ENCODE peak calls at places on chromosomes 12 and 14, in seven cellular contexts. One of them, this sample, is unnamed.

GRCh38 chr12:120228291-120229070 is 27.6 kb upstream of the RPLP0 start:
- DNase-seq in Caco-2: peak; percentile 97
- DNase-seq in CD4-positive, alpha-beta memory T cell: peak; percentile 87
- DNase-seq in left ventricle myocardium inferior: peak; percentile 87
- DNase-seq in mucosa of descending colon: peak; percentile 96
- DNase-seq in H1: peak; percentile 93
- DNase-seq in esophagus muscularis mucosa: no peak
- DNase-seq in this sample: peak; percentile 93

GRCh38 chr12:68240975-68241374 is 12.4 kb downstream of the IL22 start:
- DNase-seq in mucosa of descending colon: peak; percentile 37
- DNase-seq in left ventricle myocardium inferior: no peak
- DNase-seq in H1: no peak
- DNase-seq in esophagus muscularis mucosa: no peak
- DNase-seq in Caco-2: no peak
- DNase-seq in CD4-positive, alpha-beta memory T cell: peak; percentile 45
- DNase-seq in this sample: peak; percentile 62

GRCh38 chr12:26011099-26011498 is 52.6 kb downstream of the RASSF8 start:
- DNase-seq in left ventricle myocardium inferior: no peak
- DNase-seq in esophagus muscularis mucosa: no peak
- DNase-seq in H1: no peak
- DNase-seq in mucosa of descending colon: no peak
- DNase-seq in CD4-positive, alpha-beta memory T cell: no peak
- DNase-seq in Caco-2: no peak
- DNase-seq in this sample: no peak

GRCh38 chr12:42130670-42131402 is 13.8 kb downstream of the GXYLT1 start:
- DNase-seq in H1: no peak
- DNase-seq in mucosa of descending colon: no peak
- DNase-seq in CD4-positive, alpha-beta memory T cell: no peak
- DNase-seq in esophagus muscularis mucosa: no peak
- DNase-seq in left ventricle myocardium inferior: no peak
- DNase-seq in Caco-2: no peak
- DNase-seq in this sample: no peak

GRCh38 chr12:91863702-91864101 is 281.9 kb downstream of the BTG1 start:
- DNase-seq in CD4-positive, alpha-beta memory T cell: no peak
- DNase-seq in H1: no peak
- DNase-seq in Caco-2: no peak
- DNase-seq in esophagus muscularis mucosa: no peak
- DNase-seq in left ventricle myocardium inferior: no peak
- DNase-seq in mucosa of descending colon: no peak
- DNase-seq in this sample: no peak

GRCh38 chr12:26701604-26702215 is 131.3 kb downstream of the ITPR2 start:
- DNase-seq in mucosa of descending colon: no peak
- DNase-seq in Caco-2: peak; percentile 30
- DNase-seq in esophagus muscularis mucosa: no peak
- DNase-seq in CD4-positive, alpha-beta memory T cell: peak; percentile 23
- DNase-seq in left ventricle myocardium inferior: no peak
- DNase-seq in H1: no peak
- DNase-seq in this sample: no peak

GRCh38 chr12:65200007-65200665 is 30.8 kb downstream of the LEMD3 start:
- DNase-seq in mucosa of descending colon: no peak
- DNase-seq in left ventricle myocardium inferior: no peak
- DNase-seq in CD4-positive, alpha-beta memory T cell: no peak
- DNase-seq in Caco-2: no peak
- DNase-seq in esophagus muscularis mucosa: no peak
- DNase-seq in H1: no peak
- DNase-seq in this sample: no peak

GRCh38 chr14:90513151-90514014 is 116.6 kb downstream of the CALM1 start:
- DNase-seq in H1: no peak
- DNase-seq in mucosa of descending colon: peak; percentile 93
- DNase-seq in left ventricle myocardium inferior: peak; percentile 85
- DNase-seq in CD4-positive, alpha-beta memory T cell: no peak
- DNase-seq in Caco-2: peak; percentile 89
- DNase-seq in esophagus muscularis mucosa: no peak
- DNase-seq in this sample: peak; percentile 90

GRCh38 chr12:12511895-12512674 is 50.6 kb downstream of the DUSP16 start:
- DNase-seq in CD4-positive, alpha-beta memory T cell: no peak
- DNase-seq in esophagus muscularis mucosa: no peak
- DNase-seq in Caco-2: no peak
- DNase-seq in left ventricle myocardium inferior: no peak
- DNase-seq in mucosa of descending colon: no peak
- DNase-seq in H1: no peak
- DNase-seq in this sample: no peak

GRCh38 chr14:98633380-98633779 is 638.6 kb downstream of the BCL11B start:
- DNase-seq in left ventricle myocardium inferior: no peak
- DNase-seq in CD4-positive, alpha-beta memory T cell: no peak
- DNase-seq in H1: no peak
- DNase-seq in esophagus muscularis mucosa: no peak
- DNase-seq in mucosa of descending colon: no peak
- DNase-seq in Caco-2: no peak
- DNase-seq in this sample: no peak

GRCh38 chr12:68348419-68348818 is 16.3 kb upstream of the MDM1 start:
- DNase-seq in mucosa of descending colon: no peak
- DNase-seq in Caco-2: no peak
- DNase-seq in CD4-positive, alpha-beta memory T cell: no peak
- DNase-seq in left ventricle myocardium inferior: no peak
- DNase-seq in H1: no peak
- DNase-seq in esophagus muscularis mucosa: no peak
- DNase-seq in this sample: no peak

GRCh38 chr12:11697670-11698387 is 48.4 kb downstream of the ETV6 start:
- DNase-seq in mucosa of descending colon: no peak
- DNase-seq in esophagus muscularis mucosa: no peak
- DNase-seq in Caco-2: no peak
- DNase-seq in left ventricle myocardium inferior: no peak
- DNase-seq in CD4-positive, alpha-beta memory T cell: no peak
- DNase-seq in H1: no peak
- DNase-seq in this sample: no peak

GRCh38 chr12:57756406-57757341 is 1.8 kb downstream of the MARCHF9 start:
- DNase-seq in esophagus muscularis mucosa: no peak
- DNase-seq in CD4-positive, alpha-beta memory T cell: peak; percentile 70
- DNase-seq in Caco-2: peak; percentile 52
- DNase-seq in left ventricle myocardium inferior: peak; percentile 37
- DNase-seq in H1: peak; percentile 88
- DNase-seq in mucosa of descending colon: peak; percentile 73
- DNase-seq in this sample: peak; percentile 82

GRCh38 chr14:72498646-72499045 is 395.3 kb downstream of the DPF3 start:
- DNase-seq in esophagus muscularis mucosa: no peak
- DNase-seq in left ventricle myocardium inferior: no peak
- DNase-seq in Caco-2: no peak
- DNase-seq in CD4-positive, alpha-beta memory T cell: no peak
- DNase-seq in H1: no peak
- DNase-seq in mucosa of descending colon: no peak
- DNase-seq in this sample: no peak

GRCh38 chr14:85824526-85824925 is 294.6 kb downstream of the FLRT2 start:
- DNase-seq in mucosa of descending colon: no peak
- DNase-seq in Caco-2: no peak
- DNase-seq in left ventricle myocardium inferior: no peak
- DNase-seq in esophagus muscularis mucosa: no peak
- DNase-seq in H1: no peak
- DNase-seq in CD4-positive, alpha-beta memory T cell: no peak
- DNase-seq in this sample: no peak

GRCh38 chr12:102950107-102950949 is 7.1 kb upstream of the ASCL1 start:
- DNase-seq in left ventricle myocardium inferior: no peak
- DNase-seq in CD4-positive, alpha-beta memory T cell: no peak
- DNase-seq in H1: peak; percentile 69
- DNase-seq in esophagus muscularis mucosa: peak; percentile 88
- DNase-seq in mucosa of descending colon: peak; percentile 31
- DNase-seq in Caco-2: peak; percentile 17
- DNase-seq in this sample: no peak

GRCh38 chr12:31118831-31119530 is 45.3 kb downstream of the DDX11 start:
- DNase-seq in H1: peak; percentile 72
- DNase-seq in CD4-positive, alpha-beta memory T cell: peak; percentile 27
- DNase-seq in Caco-2: peak; percentile 50
- DNase-seq in esophagus muscularis mucosa: no peak
- DNase-seq in left ventricle myocardium inferior: no peak
- DNase-seq in mucosa of descending colon: peak; percentile 49
- DNase-seq in this sample: no peak

GRCh38 chr12:114409796-114410520 is 4.0 kb upstream of the TBX5 start:
- DNase-seq in H1: no peak
- DNase-seq in left ventricle myocardium inferior: no peak
- DNase-seq in CD4-positive, alpha-beta memory T cell: no peak
- DNase-seq in Caco-2: no peak
- DNase-seq in mucosa of descending colon: no peak
- DNase-seq in esophagus muscularis mucosa: no peak
- DNase-seq in this sample: no peak

GRCh38 chr12:48934312-48934706 is 9.0 kb upstream of the FKBP11 start:
- DNase-seq in H1: no peak
- DNase-seq in esophagus muscularis mucosa: no peak
- DNase-seq in CD4-positive, alpha-beta memory T cell: no peak
- DNase-seq in left ventricle myocardium inferior: no peak
- DNase-seq in Caco-2: peak; percentile 31
- DNase-seq in mucosa of descending colon: no peak
- DNase-seq in this sample: no peak

GRCh38 chr14:26598081-26598671 is 343 bp upstream of the NOVA1 start:
- DNase-seq in H1: peak; percentile 96
- DNase-seq in CD4-positive, alpha-beta memory T cell: no peak
- DNase-seq in esophagus muscularis mucosa: peak; percentile 95
- DNase-seq in mucosa of descending colon: peak; percentile 73
- DNase-seq in Caco-2: peak; percentile 65
- DNase-seq in left ventricle myocardium inferior: peak; percentile 78
- DNase-seq in this sample: peak; percentile 75

GRCh38 chr14:95664546-95664945 is 21.7 kb upstream of the TCL1B start:
- DNase-seq in left ventricle myocardium inferior: no peak
- DNase-seq in mucosa of descending colon: no peak
- DNase-seq in H1: no peak
- DNase-seq in CD4-positive, alpha-beta memory T cell: no peak
- DNase-seq in Caco-2: no peak
- DNase-seq in esophagus muscularis mucosa: no peak
- DNase-seq in this sample: no peak

GRCh38 chr14:71583246-71583645 is 349.0 kb upstream of the RGS6 start:
- DNase-seq in Caco-2: no peak
- DNase-seq in H1: no peak
- DNase-seq in mucosa of descending colon: no peak
- DNase-seq in CD4-positive, alpha-beta memory T cell: no peak
- DNase-seq in left ventricle myocardium inferior: no peak
- DNase-seq in esophagus muscularis mucosa: no peak
- DNase-seq in this sample: no peak

GRCh38 chr12:26113853-26114719 is 10.8 kb downstream of the BHLHE41 start:
- DNase-seq in Caco-2: peak; percentile 98
- DNase-seq in left ventricle myocardium inferior: peak; percentile 95
- DNase-seq in H1: peak; percentile 89
- DNase-seq in mucosa of descending colon: peak; percentile 98
- DNase-seq in CD4-positive, alpha-beta memory T cell: peak; percentile 54
- DNase-seq in esophagus muscularis mucosa: peak; percentile 98
- DNase-seq in this sample: peak; percentile 97

GRCh38 chr14:79057333-79057732 is 887.2 kb downstream of the NRXN3 start:
- DNase-seq in Caco-2: no peak
- DNase-seq in CD4-positive, alpha-beta memory T cell: no peak
- DNase-seq in esophagus muscularis mucosa: no peak
- DNase-seq in mucosa of descending colon: no peak
- DNase-seq in H1: no peak
- DNase-seq in left ventricle myocardium inferior: no peak
- DNase-seq in this sample: no peak

GRCh38 chr14:79051009-79051710 is 881.0 kb downstream of the NRXN3 start:
- DNase-seq in H1: no peak
- DNase-seq in left ventricle myocardium inferior: no peak
- DNase-seq in mucosa of descending colon: no peak
- DNase-seq in Caco-2: no peak
- DNase-seq in CD4-positive, alpha-beta memory T cell: no peak
- DNase-seq in esophagus muscularis mucosa: no peak
- DNase-seq in this sample: no peak

GRCh38 chr14:79056879-79057278 is 886.7 kb downstream of the NRXN3 start:
- DNase-seq in esophagus muscularis mucosa: no peak
- DNase-seq in mucosa of descending colon: no peak
- DNase-seq in H1: no peak
- DNase-seq in Caco-2: no peak
- DNase-seq in left ventricle myocardium inferior: no peak
- DNase-seq in CD4-positive, alpha-beta memory T cell: no peak
- DNase-seq in this sample: no peak

GRCh38 chr14:79051711-79052094 is 881.5 kb downstream of the NRXN3 start:
- DNase-seq in left ventricle myocardium inferior: no peak
- DNase-seq in CD4-positive, alpha-beta memory T cell: no peak
- DNase-seq in mucosa of descending colon: no peak
- DNase-seq in esophagus muscularis mucosa: no peak
- DNase-seq in H1: no peak
- DNase-seq in Caco-2: no peak
- DNase-seq in this sample: no peak
- H3K4me3 ChIP-seq in left ventricle myocardium inferior: no peak overlapping the region
- H3K4me3 ChIP-seq in CD4-positive, alpha-beta memory T cell: no peak overlapping the region
- H3K4me3 ChIP-seq in mucosa of descending colon: no peak overlapping the region
- H3K4me3 ChIP-seq in esophagus muscularis mucosa: peak overlapping the region; percentile 23
- H3K4me3 ChIP-seq in H1: no peak overlapping the region
- H3K4me3 ChIP-seq in Caco-2: no peak overlapping the region
- H3K4me3 ChIP-seq in this sample: no peak overlapping the region

GRCh38 chr14:35305633-35306032 is 13.5 kb downstream of the PSMA6 start:
- DNase-seq in esophagus muscularis mucosa: no peak
- DNase-seq in Caco-2: no peak
- DNase-seq in mucosa of descending colon: no peak
- DNase-seq in left ventricle myocardium inferior: no peak
- DNase-seq in H1: no peak
- DNase-seq in CD4-positive, alpha-beta memory T cell: no peak
- DNase-seq in this sample: no peak
- H3K4me1 ChIP-seq in esophagus muscularis mucosa: peaks cover 14% of the 10 kb centered on the region
- H3K4me1 ChIP-seq in Caco-2: peaks cover 5% of the 10 kb centered on the region
- H3K4me1 ChIP-seq in mucosa of descending colon: no peaks in the 10 kb centered on the region
- H3K4me1 ChIP-seq in left ventricle myocardium inferior: peaks cover 61% of the 10 kb centered on the region
- H3K4me1 ChIP-seq in H1: no peaks in the 10 kb centered on the region
- H3K4me1 ChIP-seq in CD4-positive, alpha-beta memory T cell: peaks cover 37% of the 10 kb centered on the region
- H3K4me1 ChIP-seq in this sample: peaks cover 17% of the 10 kb centered on the region

GRCh38 chr12:112146123-112146522 is 20.8 kb downstream of the TRAFD1 start:
- DNase-seq in CD4-positive, alpha-beta memory T cell: no peak
- DNase-seq in Caco-2: no peak
- DNase-seq in mucosa of descending colon: no peak
- DNase-seq in left ventricle myocardium inferior: no peak
- DNase-seq in H1: no peak
- DNase-seq in esophagus muscularis mucosa: peak; percentile 17
- DNase-seq in this sample: no peak
- H3K4me3 ChIP-seq in CD4-positive, alpha-beta memory T cell: no peak overlapping the region
- H3K4me3 ChIP-seq in Caco-2: no peak overlapping the region
- H3K4me3 ChIP-seq in mucosa of descending colon: no peak overlapping the region
- H3K4me3 ChIP-seq in left ventricle myocardium inferior: no peak overlapping the region
- H3K4me3 ChIP-seq in H1: no peak overlapping the region
- H3K4me3 ChIP-seq in esophagus muscularis mucosa: no peak overlapping the region
- H3K4me3 ChIP-seq in this sample: no peak overlapping the region

GRCh38 chr14:101511199-101511598 is 50.1 kb upstream of the DIO3 start:
- DNase-seq in Caco-2: no peak
- DNase-seq in esophagus muscularis mucosa: no peak
- DNase-seq in CD4-positive, alpha-beta memory T cell: no peak
- DNase-seq in left ventricle myocardium inferior: no peak
- DNase-seq in mucosa of descending colon: no peak
- DNase-seq in H1: no peak
- DNase-seq in this sample: no peak
- H3K4me1 ChIP-seq in Caco-2: peaks cover 2% of the 10 kb centered on the region
- H3K4me1 ChIP-seq in esophagus muscularis mucosa: no peaks in the 10 kb centered on the region
- H3K4me1 ChIP-seq in CD4-positive, alpha-beta memory T cell: no peaks in the 10 kb centered on the region
- H3K4me1 ChIP-seq in left ventricle myocardium inferior: no peaks in the 10 kb centered on the region
- H3K4me1 ChIP-seq in mucosa of descending colon: no peaks in the 10 kb centered on the region
- H3K4me1 ChIP-seq in H1: no peaks in the 10 kb centered on the region
- H3K4me1 ChIP-seq in this sample: no peaks in the 10 kb centered on the region

This sample was measured in upper lobe of right lung.